ENCODE peak calls at places on chromosomes 6 and 20, in ten cellular contexts. One of them, this sample, is unnamed.

GRCh38 chr6:118187568-118188164 is 280.6 kb downstream of the SLC35F1 start:
- DNase-seq in GM04503: peak; percentile 24
- DNase-seq in posterior vena cava: no peak
- DNase-seq in cerebellar cortex: no peak
- DNase-seq in fibroblast of lung: peak; percentile 93
- DNase-seq in epithelial cell of esophagus: no peak
- DNase-seq in fibroblast of pulmonary artery: peak; percentile 78
- DNase-seq in memory B cell: no peak
- DNase-seq in NB4: peak; percentile 63
- DNase-seq in mucosa of gallbladder: no peak
- DNase-seq in this sample: no peak

GRCh38 chr6:87754828-87755227 is 52.8 kb upstream of the AKIRIN2 start:
- DNase-seq in GM04503: no peak
- DNase-seq in posterior vena cava: no peak
- DNase-seq in cerebellar cortex: no peak
- DNase-seq in fibroblast of lung: no peak
- DNase-seq in epithelial cell of esophagus: no peak
- DNase-seq in fibroblast of pulmonary artery: no peak
- DNase-seq in memory B cell: peak; percentile 42
- DNase-seq in NB4: peak; percentile 53
- DNase-seq in mucosa of gallbladder: no peak
- DNase-seq in this sample: no peak

GRCh38 chr20:46850416-46850815 is 44.2 kb upstream of the EYA2 start:
- DNase-seq in GM04503: no peak
- DNase-seq in posterior vena cava: no peak
- DNase-seq in cerebellar cortex: no peak
- DNase-seq in fibroblast of lung: no peak
- DNase-seq in epithelial cell of esophagus: no peak
- DNase-seq in fibroblast of pulmonary artery: no peak
- DNase-seq in memory B cell: no peak
- DNase-seq in NB4: no peak
- DNase-seq in mucosa of gallbladder: no peak
- DNase-seq in this sample: no peak

GRCh38 chr6:160139420-160139851 is 17.8 kb downstream of the SLC22A1 start:
- DNase-seq in GM04503: peak; percentile 46
- DNase-seq in posterior vena cava: no peak
- DNase-seq in cerebellar cortex: no peak
- DNase-seq in fibroblast of lung: peak; percentile 85
- DNase-seq in epithelial cell of esophagus: peak; percentile 75
- DNase-seq in fibroblast of pulmonary artery: peak; percentile 90
- DNase-seq in memory B cell: no peak
- DNase-seq in NB4: no peak
- DNase-seq in mucosa of gallbladder: no peak
- DNase-seq in this sample: no peak

GRCh38 chr6:32386040-32386439 is 14.3 kb upstream of the TSBP1 start:
- DNase-seq in GM04503: no peak
- DNase-seq in posterior vena cava: no peak
- DNase-seq in cerebellar cortex: no peak
- DNase-seq in fibroblast of lung: no peak
- DNase-seq in epithelial cell of esophagus: no peak
- DNase-seq in fibroblast of pulmonary artery: no peak
- DNase-seq in memory B cell: no peak
- DNase-seq in NB4: no peak
- DNase-seq in mucosa of gallbladder: no peak
- DNase-seq in this sample: no peak

GRCh38 chr20:59006864-59007757 is at the start of gene CTSZ:
- DNase-seq in GM04503: no peak
- DNase-seq in posterior vena cava: peak; percentile 87
- DNase-seq in cerebellar cortex: no peak
- DNase-seq in fibroblast of lung: peak; percentile 25
- DNase-seq in epithelial cell of esophagus: peak; percentile 39
- DNase-seq in fibroblast of pulmonary artery: peak; percentile 33
- DNase-seq in memory B cell: no peak
- DNase-seq in NB4: peak; percentile 80
- DNase-seq in mucosa of gallbladder: peak; percentile 29
- DNase-seq in this sample: peak; percentile 85

GRCh38 chr6:106658469-106658868 is 29.1 kb downstream of the QRSL1 start:
- DNase-seq in GM04503: no peak
- DNase-seq in posterior vena cava: no peak
- DNase-seq in cerebellar cortex: peak; percentile 7
- DNase-seq in fibroblast of lung: peak; percentile 12
- DNase-seq in epithelial cell of esophagus: no peak
- DNase-seq in fibroblast of pulmonary artery: peak; percentile 6
- DNase-seq in memory B cell: no peak
- DNase-seq in NB4: peak; percentile 18
- DNase-seq in mucosa of gallbladder: no peak
- DNase-seq in this sample: no peak

GRCh38 chr6:168089186-168090063 is 10.4 kb upstream of the FRMD1 start:
- DNase-seq in GM04503: no peak
- DNase-seq in posterior vena cava: peak; percentile 77
- DNase-seq in cerebellar cortex: no peak
- DNase-seq in fibroblast of lung: no peak
- DNase-seq in epithelial cell of esophagus: no peak
- DNase-seq in fibroblast of pulmonary artery: no peak
- DNase-seq in memory B cell: no peak
- DNase-seq in NB4: peak; percentile 8
- DNase-seq in mucosa of gallbladder: no peak
- DNase-seq in this sample: no peak

GRCh38 chr6:50589751-50590470 is 123.4 kb upstream of the TFAP2D start:
- DNase-seq in GM04503: no peak
- DNase-seq in posterior vena cava: no peak
- DNase-seq in cerebellar cortex: no peak
- DNase-seq in fibroblast of lung: no peak
- DNase-seq in epithelial cell of esophagus: no peak
- DNase-seq in fibroblast of pulmonary artery: no peak
- DNase-seq in memory B cell: no peak
- DNase-seq in NB4: no peak
- DNase-seq in mucosa of gallbladder: no peak
- DNase-seq in this sample: no peak